ENCODE peak calls at places on chromosomes 6 and 20, in ten cellular contexts. C is mesendoderm; G is colonic mucosa; V is aorta; Z is neuronal stem cell; R is GM23338; J is astrocyte; W is left lung; F is RWPE2; E is CD4-positive, CD25-positive, alpha-beta regulatory T cell. Q is an unnamed sample.
A peak's percentile ranks its signal among the peaks of the same experiment; 100 is the strongest.

GRCh38 chr6:39102024-39102820 is 12.8 kb downstream of the SAYSD1 start:
- DNase-seq in C (peak; percentile 78), G (no peak), V (peak; percentile 76), Z (peak; percentile 45), R (peak; percentile 92), J (peak; percentile 66), W (no peak), F (no peak), E (no peak), Q (no peak)

GRCh38 chr6:163387317-163387716 is 27.2 kb upstream of the QKI start:
- DNase-seq in C (no peak), G (peak; percentile 35), V (no peak), Z (no peak), R (no peak), J (no peak), W (no peak), F (no peak), E (no peak), Q (no peak)

GRCh38 chr6:167825059-167825758 is 1.5 kb upstream of the AFDN start:
- DNase-seq in C (no peak), G (no peak), V (no peak), Z (peak; percentile 66), R (no peak), J (no peak), W (no peak), F (no peak), E (no peak), Q (no peak)

GRCh38 chr20:12171927-12172581 is 254.4 kb downstream of the BTBD3 start:
- DNase-seq in C (no peak), G (no peak), V (no peak), Z (no peak), R (peak; percentile 5), J (peak; percentile 92), W (peak; percentile 30), F (no peak), E (no peak), Q (no peak)

GRCh38 chr6:14876778-14877613 is 368.9 kb upstream of the JARID2 start:
- DNase-seq in C (peak; percentile 21), G (no peak), V (no peak), Z (no peak), R (no peak), J (peak; percentile 83), W (no peak), F (no peak), E (no peak), Q (no peak)

GRCh38 chr6:143528164-143528811 is 16.8 kb upstream of the FUCA2 start:
- DNase-seq in C (no peak), G (no peak), V (no peak), Z (no peak), R (no peak), J (no peak), W (no peak), F (no peak), E (no peak), Q (no peak)

GRCh38 chr6:148436466-148436865 is 93.8 kb downstream of the SASH1 start:
- DNase-seq in C (no peak), G (no peak), V (no peak), Z (no peak), R (no peak), J (no peak), W (no peak), F (no peak), E (no peak), Q (no peak)

GRCh38 chr20:51801220-51801991 is 915 bp downstream of the SALL4 start:
- DNase-seq in C (peak; percentile 83), G (no peak), V (no peak), Z (peak; percentile 64), R (peak; percentile 61), J (no peak), W (no peak), F (no peak), E (no peak), Q (no peak)

GRCh38 chr6:148738939-148739821 is 7.7 kb upstream of the UST start:
- DNase-seq in C (no peak), G (no peak), V (no peak), Z (no peak), R (no peak), J (no peak), W (no peak), F (no peak), E (no peak), Q (no peak)

GRCh38 chr20:17498181-17498580 is 33.0 kb downstream of the BFSP1 start:
- DNase-seq in C (no peak), G (no peak), V (no peak), Z (no peak), R (no peak), J (no peak), W (no peak), F (no peak), E (no peak), Q (no peak)

GRCh38 chr6:40999498-41000070 is 39.4 kb downstream of the UNC5CL start:
- DNase-seq in C (peak; percentile 96), G (peak; percentile 67), V (no peak), Z (no peak), R (peak; percentile 84), J (peak; percentile 20), W (peak; percentile 70), F (no peak), E (no peak), Q (peak; percentile 71)

GRCh38 chr6:112243861-112244415 is 10.4 kb downstream of the LAMA4 start:
- DNase-seq in C (no peak), G (no peak), V (no peak), Z (no peak), R (peak; percentile 33), J (no peak), W (no peak), F (no peak), E (no peak), Q (no peak)

GRCh38 chr6:112241820-112242443 is 12.4 kb downstream of the LAMA4 start:
- DNase-seq in C (no peak), G (no peak), V (no peak), Z (no peak), R (no peak), J (no peak), W (no peak), F (no peak), E (no peak), Q (no peak)

GRCh38 chr6:112247275-112247674 is 7.1 kb downstream of the LAMA4 start:
- DNase-seq in C (no peak), G (no peak), V (no peak), Z (no peak), R (no peak), J (no peak), W (no peak), F (no peak), E (no peak), Q (no peak)

GRCh38 chr6:112245511-112246203 is 8.7 kb downstream of the LAMA4 start:
- DNase-seq in C (no peak), G (no peak), V (no peak), Z (no peak), R (no peak), J (peak; percentile 94), W (no peak), F (no peak), E (no peak), Q (no peak)

DNA sequence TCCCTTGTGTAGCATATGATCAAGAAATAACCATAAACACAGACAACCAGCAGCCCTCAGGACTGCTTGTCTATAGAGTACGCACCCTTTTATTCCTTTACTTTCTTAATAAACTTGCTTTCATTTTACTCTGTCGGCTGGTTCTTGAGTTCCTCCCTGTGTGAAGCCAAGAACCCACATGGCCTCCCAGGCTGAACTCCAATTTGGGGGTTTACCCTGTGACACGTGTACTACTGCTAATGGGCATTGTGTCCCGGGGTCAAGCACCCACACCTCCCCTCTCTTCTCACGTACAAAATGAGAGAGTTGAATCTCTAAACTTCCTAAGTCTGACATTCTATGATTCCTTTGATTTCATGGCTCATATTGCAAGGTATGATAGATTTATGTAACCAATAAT is 9.9 kb downstream of the LAMA4 start:
- DNase-seq in C (no peak), G (no peak), V (no peak), Z (no peak), R (no peak), J (no peak), W (no peak), F (no peak), E (no peak), Q (no peak)
- H3K4me3 ChIP-seq in C (no peak overlapping the region), G (no peak overlapping the region), V (no peak overlapping the region), Z (no peak overlapping the region), R (no peak overlapping the region), J (no peak overlapping the region), W (no peak overlapping the region), F (no peak overlapping the region), E (no peak overlapping the region), Q (no peak overlapping the region)

DNA sequence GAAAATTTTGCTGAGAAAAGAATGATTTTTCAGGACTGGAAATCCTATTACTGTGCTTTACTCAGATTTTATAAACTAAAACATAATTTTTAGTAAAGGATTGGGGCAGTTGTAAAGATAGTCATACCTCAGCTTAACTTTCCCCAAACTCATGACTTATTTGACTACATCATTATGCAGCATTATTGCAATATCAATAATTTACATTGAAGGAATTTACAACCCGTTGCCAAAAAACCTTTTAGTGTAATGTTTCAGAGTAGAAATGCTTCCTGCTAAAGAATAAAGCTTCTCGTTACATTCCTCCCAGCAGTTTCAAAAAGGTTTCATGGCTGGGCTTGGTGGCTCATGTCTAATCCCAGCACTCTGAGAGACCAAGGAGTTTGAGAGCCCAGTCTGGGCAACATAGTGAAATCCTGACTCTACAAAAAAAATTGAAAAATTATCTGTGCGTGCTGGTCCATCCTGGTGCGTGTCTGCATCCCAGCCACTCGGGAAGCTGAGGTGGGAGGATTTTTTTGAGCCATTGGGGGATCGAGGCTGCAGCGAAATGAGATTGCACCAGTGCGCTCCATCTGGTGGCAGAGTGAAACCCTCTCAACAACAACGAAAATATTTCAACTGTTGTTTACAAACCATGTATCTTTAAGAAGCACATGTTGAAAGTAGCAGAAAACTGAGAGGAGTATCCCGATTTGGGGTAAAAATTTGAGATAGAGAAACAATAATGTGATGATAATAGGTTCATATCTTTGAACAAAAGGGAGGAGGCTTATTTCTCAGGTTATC is 4.4 kb downstream of the AMD1 start:
- DNase-seq in C (peak; percentile 64), G (peak; percentile 27), V (no peak), Z (no peak), R (peak; percentile 70), J (no peak), W (no peak), F (no peak), E (peak; percentile 15), Q (no peak)
- H3K4me1 ChIP-seq in C (peaks cover 2% of the 10 kb centered on the region), G (peaks cover 44% of the 10 kb centered on the region), V (peaks cover 5% of the 10 kb centered on the region), Z (peaks cover 8% of the 10 kb centered on the region), R (peaks cover 56% of the 10 kb centered on the region), J (peaks cover 21% of the 10 kb centered on the region), W (peaks cover 22% of the 10 kb centered on the region), F (peaks cover 46% of the 10 kb centered on the region), E (peaks cover 79% of the 10 kb centered on the region), Q (peaks cover 77% of the 10 kb centered on the region)

DNA sequence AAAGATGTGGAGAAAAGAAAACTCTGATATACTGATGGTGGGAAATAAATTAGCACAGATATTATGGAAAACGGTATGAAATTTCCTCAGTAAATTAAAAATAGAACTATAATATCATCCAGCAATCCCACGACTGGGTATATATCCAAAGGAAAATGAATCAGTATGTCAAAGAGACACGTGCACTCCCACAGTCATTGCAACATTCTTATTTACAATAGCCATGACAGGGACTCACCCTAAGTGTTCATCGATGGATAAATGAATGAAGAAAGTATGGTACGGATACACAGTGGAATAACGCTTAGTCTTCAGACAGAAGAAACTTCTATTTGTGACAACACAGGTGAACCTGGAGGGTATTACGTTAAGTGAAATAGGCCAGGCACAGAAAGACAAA is 5.7 kb upstream of the ADTRP start:
- DNase-seq in C (no peak), G (no peak), V (no peak), Z (no peak), R (no peak), J (no peak), W (no peak), F (no peak), E (no peak), Q (no peak)
- H3K4me3 ChIP-seq in C (no peak overlapping the region), G (no peak overlapping the region), V (no peak overlapping the region), Z (no peak overlapping the region), R (no peak overlapping the region), J (no peak overlapping the region), W (no peak overlapping the region), F (no peak overlapping the region), E (no peak overlapping the region), Q (no peak overlapping the region)

GRCh38 chr6:89939144-89939543 is 44.9 kb downstream of the GJA10 start:
- DNase-seq in C (no peak), G (no peak), V (no peak), Z (no peak), R (no peak), J (no peak), W (no peak), F (no peak), E (no peak), Q (no peak)
- H3K4me1 ChIP-seq in C (no peaks in the 10 kb centered on the region), G (no peaks in the 10 kb centered on the region), V (no peaks in the 10 kb centered on the region), Z (no peaks in the 10 kb centered on the region), R (no peaks in the 10 kb centered on the region), J (no peaks in the 10 kb centered on the region), W (peaks cover 10% of the 10 kb centered on the region), F (peaks cover 4% of the 10 kb centered on the region), E (no peaks in the 10 kb centered on the region), Q (no peaks in the 10 kb centered on the region)